ENCODE peak calls at places on chromosomes 4 and X, in nine cellular contexts. One of them, this sample, is unnamed. For H3K4me1, the result is how much of the 10 kb centered on the place peaks cover.

GRCh38 chrX:97743014-97743413 is 859.3 kb downstream of the RPA4 start:
- DNase-seq in A549: peak
- DNase-seq in breast epithelium: no peak
- DNase-seq in right lobe of liver: no peak
- DNase-seq in esophagus muscularis mucosa: no peak
- DNase-seq in upper lobe of left lung: no peak
- DNase-seq in spleen: no peak
- DNase-seq in heart left ventricle: no peak
- DNase-seq in sigmoid colon: no peak
- DNase-seq in this sample: no peak

GRCh38 chr4:107060388-107060787 is 24.3 kb upstream of the DKK2 start:
- DNase-seq in heart left ventricle: no peak
- DNase-seq in sigmoid colon: no peak
- DNase-seq in spleen: no peak
- DNase-seq in A549: no peak
- DNase-seq in esophagus muscularis mucosa: no peak
- DNase-seq in breast epithelium: no peak
- DNase-seq in upper lobe of left lung: no peak
- DNase-seq in right lobe of liver: no peak
- DNase-seq in this sample: no peak

GRCh38 chr4:179585761-179586160 is 2143.5 kb upstream of the AGA start:
- DNase-seq in right lobe of liver: no peak
- DNase-seq in A549: no peak
- DNase-seq in upper lobe of left lung: no peak
- DNase-seq in sigmoid colon: no peak
- DNase-seq in breast epithelium: no peak
- DNase-seq in spleen: no peak
- DNase-seq in heart left ventricle: no peak
- DNase-seq in esophagus muscularis mucosa: no peak
- DNase-seq in this sample: no peak

GRCh38 chrX:119984652-119985051 is 41.1 kb upstream of the NKAP start:
- DNase-seq in breast epithelium: no peak
- DNase-seq in heart left ventricle: no peak
- DNase-seq in A549: no peak
- DNase-seq in spleen: no peak
- DNase-seq in esophagus muscularis mucosa: no peak
- DNase-seq in upper lobe of left lung: no peak
- DNase-seq in right lobe of liver: no peak
- DNase-seq in sigmoid colon: no peak
- DNase-seq in this sample: no peak

GRCh38 chrX:64975491-64975890 is 759 bp downstream of the ZC4H2 start:
- DNase-seq in sigmoid colon: peak
- DNase-seq in A549: peak
- DNase-seq in spleen: peak
- DNase-seq in right lobe of liver: peak
- DNase-seq in heart left ventricle: peak
- DNase-seq in upper lobe of left lung: peak
- DNase-seq in breast epithelium: no peak
- DNase-seq in esophagus muscularis mucosa: no peak
- DNase-seq in this sample: no peak

GRCh38 chr4:52051615-52052474 is 741 bp downstream of the SPATA18 start:
- DNase-seq in A549: peak
- DNase-seq in heart left ventricle: peak
- DNase-seq in esophagus muscularis mucosa: peak
- DNase-seq in upper lobe of left lung: peak
- DNase-seq in breast epithelium: peak
- DNase-seq in spleen: peak
- DNase-seq in sigmoid colon: peak
- DNase-seq in right lobe of liver: peak
- DNase-seq in this sample: peak

GRCh38 chr4:76718806-76719205 is 179.1 kb downstream of the SOWAHB start:
- DNase-seq in heart left ventricle: no peak
- DNase-seq in breast epithelium: no peak
- DNase-seq in sigmoid colon: no peak
- DNase-seq in right lobe of liver: no peak
- DNase-seq in esophagus muscularis mucosa: no peak
- DNase-seq in spleen: no peak
- DNase-seq in upper lobe of left lung: no peak
- DNase-seq in A549: no peak
- DNase-seq in this sample: no peak

GRCh38 chr4:85058551-85058950 is 92.1 kb upstream of the WDFY3 start:
- DNase-seq in spleen: no peak
- DNase-seq in heart left ventricle: no peak
- DNase-seq in upper lobe of left lung: no peak
- DNase-seq in breast epithelium: no peak
- DNase-seq in sigmoid colon: no peak
- DNase-seq in right lobe of liver: no peak
- DNase-seq in A549: no peak
- DNase-seq in esophagus muscularis mucosa: no peak
- DNase-seq in this sample: no peak

GRCh38 chrX:44570524-44570923 is 27.9 kb upstream of the FUNDC1 start:
- DNase-seq in breast epithelium: no peak
- DNase-seq in spleen: no peak
- DNase-seq in upper lobe of left lung: no peak
- DNase-seq in A549: peak
- DNase-seq in heart left ventricle: no peak
- DNase-seq in right lobe of liver: no peak
- DNase-seq in sigmoid colon: no peak
- DNase-seq in esophagus muscularis mucosa: no peak
- DNase-seq in this sample: no peak

GRCh38 chr4:2932951-2933565 is 30.1 kb downstream of the NOP14 start:
- DNase-seq in esophagus muscularis mucosa: no peak
- DNase-seq in sigmoid colon: peak
- DNase-seq in spleen: no peak
- DNase-seq in heart left ventricle: peak
- DNase-seq in breast epithelium: peak
- DNase-seq in right lobe of liver: peak
- DNase-seq in upper lobe of left lung: no peak
- DNase-seq in A549: no peak
- DNase-seq in this sample: peak

DNA sequence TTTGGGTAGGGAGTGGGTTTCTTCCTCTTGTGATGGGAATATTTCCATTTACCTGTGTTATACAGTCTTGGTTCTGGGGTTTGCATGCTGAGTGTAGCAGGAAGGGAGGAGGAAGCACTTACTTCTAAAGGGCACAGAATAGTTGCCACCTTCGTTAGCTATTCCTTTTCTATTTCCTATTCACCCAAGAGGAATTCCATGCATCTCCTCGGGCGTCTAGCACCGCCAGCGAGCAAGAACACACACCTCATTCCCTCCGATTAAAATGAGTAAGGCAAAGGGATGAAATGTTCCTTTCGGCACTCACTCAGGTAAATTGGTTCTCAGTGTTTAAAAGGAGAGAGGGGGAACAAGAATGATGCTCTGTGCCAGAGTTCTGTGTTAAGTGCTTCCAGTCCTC is 351.3 kb downstream of the PTTG2 start:
- DNase-seq in right lobe of liver: no peak
- DNase-seq in heart left ventricle: no peak
- DNase-seq in upper lobe of left lung: no peak
- DNase-seq in sigmoid colon: no peak
- DNase-seq in spleen: no peak
- DNase-seq in breast epithelium: no peak
- DNase-seq in esophagus muscularis mucosa: no peak
- DNase-seq in A549: no peak
- DNase-seq in this sample: no peak
- H3K4me1 ChIP-seq in right lobe of liver: under half
- H3K4me1 ChIP-seq in heart left ventricle: under half
- H3K4me1 ChIP-seq in upper lobe of left lung: under half
- H3K4me1 ChIP-seq in sigmoid colon: under half
- H3K4me1 ChIP-seq in spleen: under half
- H3K4me1 ChIP-seq in breast epithelium: under half
- H3K4me1 ChIP-seq in esophagus muscularis mucosa: under half
- H3K4me1 ChIP-seq in A549: under half
- H3K4me1 ChIP-seq in this sample: under half

DNA sequence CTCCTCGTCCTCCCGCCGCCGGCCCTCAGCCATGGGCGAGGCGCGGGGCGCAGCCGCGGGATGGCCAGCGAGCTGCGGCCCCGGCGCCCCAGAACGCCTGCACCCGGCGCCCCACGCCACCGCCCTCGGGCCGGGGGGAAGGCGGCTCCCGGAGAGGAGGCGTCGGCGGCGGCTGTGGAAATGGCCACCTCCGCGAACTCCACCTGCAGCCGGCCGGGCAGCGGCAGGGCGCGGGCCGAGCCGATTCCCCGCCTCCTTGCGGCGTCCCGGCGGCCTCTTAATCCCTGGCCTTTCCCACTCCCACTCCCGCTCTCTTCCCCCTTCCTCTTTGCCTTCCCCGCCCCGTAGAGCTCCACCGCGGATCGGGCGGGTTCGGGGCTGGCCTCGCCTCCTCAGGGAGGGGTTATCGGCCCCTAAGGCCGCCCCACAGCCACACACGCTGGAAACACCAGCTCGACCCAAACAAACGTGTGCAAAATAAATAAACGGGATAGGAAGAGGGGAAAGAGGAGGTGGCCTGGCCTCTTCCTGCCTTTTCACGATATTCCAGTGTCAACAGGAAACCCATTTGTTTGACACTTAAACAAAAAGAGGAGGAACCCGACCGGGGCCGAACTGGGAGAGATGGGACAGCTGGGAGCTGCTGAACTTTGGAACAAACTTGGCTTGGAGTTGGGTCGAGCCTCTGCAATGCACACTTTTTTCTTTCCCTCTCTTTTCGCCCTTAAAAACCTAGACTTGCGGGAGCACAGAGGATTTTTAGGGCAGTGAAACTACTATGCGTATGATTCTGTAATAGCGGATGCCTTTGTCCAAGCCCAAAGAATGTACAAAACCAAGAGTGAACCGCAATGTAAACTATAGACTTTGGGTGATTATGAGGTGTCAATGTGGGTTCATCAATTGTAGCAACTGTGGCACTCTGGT is at the start of gene SH3D19:
- DNase-seq in sigmoid colon: peak
- DNase-seq in right lobe of liver: peak
- DNase-seq in spleen: peak
- DNase-seq in heart left ventricle: peak
- DNase-seq in A549: peak
- DNase-seq in upper lobe of left lung: peak
- DNase-seq in esophagus muscularis mucosa: peak
- DNase-seq in breast epithelium: peak
- DNase-seq in this sample: peak
- TF ChIP-seq POLR2A in sigmoid colon: peak
- TF ChIP-seq POLR2A in right lobe of liver: peak
- TF ChIP-seq POLR2A in spleen: no peak
- TF ChIP-seq POLR2A in heart left ventricle: no peak
- TF ChIP-seq POLR2A in A549: peak
- TF ChIP-seq POLR2A in upper lobe of left lung: peak
- TF ChIP-seq POLR2A in esophagus muscularis mucosa: no peak
- TF ChIP-seq POLR2A in breast epithelium: peak
- TF ChIP-seq POLR2A in this sample: peak

GRCh38 chr4:126956192-126956897 is 676.4 kb upstream of the INTU start:
- DNase-seq in right lobe of liver: no peak
- DNase-seq in heart left ventricle: peak
- DNase-seq in sigmoid colon: no peak
- DNase-seq in upper lobe of left lung: peak
- DNase-seq in A549: no peak
- DNase-seq in esophagus muscularis mucosa: no peak
- DNase-seq in breast epithelium: no peak
- DNase-seq in spleen: no peak
- DNase-seq in this sample: no peak

GRCh38 chr4:126957555-126958440 is 675.0 kb upstream of the INTU start:
- DNase-seq in esophagus muscularis mucosa: no peak
- DNase-seq in A549: no peak
- DNase-seq in spleen: no peak
- DNase-seq in breast epithelium: no peak
- DNase-seq in upper lobe of left lung: no peak
- DNase-seq in sigmoid colon: no peak
- DNase-seq in right lobe of liver: no peak
- DNase-seq in heart left ventricle: no peak
- DNase-seq in this sample: no peak

GRCh38 chr4:126961661-126962060 is 671.1 kb upstream of the INTU start:
- DNase-seq in upper lobe of left lung: no peak
- DNase-seq in esophagus muscularis mucosa: no peak
- DNase-seq in spleen: no peak
- DNase-seq in heart left ventricle: no peak
- DNase-seq in sigmoid colon: no peak
- DNase-seq in right lobe of liver: no peak
- DNase-seq in A549: no peak
- DNase-seq in breast epithelium: no peak
- DNase-seq in this sample: no peak

GRCh38 chr4:126958482-126958881 is 674.3 kb upstream of the INTU start:
- DNase-seq in heart left ventricle: no peak
- DNase-seq in spleen: no peak
- DNase-seq in A549: no peak
- DNase-seq in breast epithelium: no peak
- DNase-seq in sigmoid colon: no peak
- DNase-seq in esophagus muscularis mucosa: no peak
- DNase-seq in right lobe of liver: no peak
- DNase-seq in upper lobe of left lung: no peak
- DNase-seq in this sample: no peak

DNA sequence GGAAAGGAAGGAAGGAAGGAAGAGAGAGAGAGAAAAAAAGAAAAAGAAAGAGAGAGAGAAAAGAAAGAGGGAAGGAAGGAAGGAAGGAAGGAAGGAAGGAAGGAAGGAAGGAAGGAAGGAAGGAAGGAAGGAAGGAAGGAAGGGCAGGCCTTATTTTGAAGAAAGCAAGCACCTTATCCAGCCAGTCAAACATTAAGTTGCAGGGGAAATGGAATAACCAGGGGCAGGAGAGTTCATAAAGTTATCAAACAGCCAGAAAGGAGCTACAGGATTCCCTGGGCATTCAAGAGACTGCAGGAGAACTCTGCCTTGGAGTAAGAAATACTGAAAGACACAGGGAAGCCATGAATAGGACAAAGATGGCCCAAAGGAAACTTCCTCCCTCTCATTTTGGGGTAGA is 672.0 kb upstream of the INTU start:
- DNase-seq in esophagus muscularis mucosa: no peak
- DNase-seq in upper lobe of left lung: no peak
- DNase-seq in spleen: no peak
- DNase-seq in sigmoid colon: no peak
- DNase-seq in A549: no peak
- DNase-seq in breast epithelium: no peak
- DNase-seq in right lobe of liver: no peak
- DNase-seq in heart left ventricle: no peak
- DNase-seq in this sample: no peak
- TF ChIP-seq CTCF in esophagus muscularis mucosa: no peak
- TF ChIP-seq CTCF in upper lobe of left lung: no peak
- TF ChIP-seq CTCF in spleen: no peak
- TF ChIP-seq CTCF in sigmoid colon: no peak
- TF ChIP-seq CTCF in A549: no peak
- TF ChIP-seq CTCF in breast epithelium: no peak
- TF ChIP-seq CTCF in right lobe of liver: no peak
- TF ChIP-seq CTCF in heart left ventricle: no peak
- TF ChIP-seq CTCF in this sample: no peak

GRCh38 chr4:80615099-80615498 is 279.6 kb downstream of the CFAP299 start:
- DNase-seq in upper lobe of left lung: no peak
- DNase-seq in sigmoid colon: no peak
- DNase-seq in A549: no peak
- DNase-seq in esophagus muscularis mucosa: no peak
- DNase-seq in right lobe of liver: no peak
- DNase-seq in heart left ventricle: no peak
- DNase-seq in breast epithelium: no peak
- DNase-seq in spleen: no peak
- DNase-seq in this sample: no peak
- H3K4me1 ChIP-seq in upper lobe of left lung: under half
- H3K4me1 ChIP-seq in sigmoid colon: under half
- H3K4me1 ChIP-seq in A549: under half
- H3K4me1 ChIP-seq in esophagus muscularis mucosa: under half
- H3K4me1 ChIP-seq in right lobe of liver: under half
- H3K4me1 ChIP-seq in heart left ventricle: under half
- H3K4me1 ChIP-seq in breast epithelium: under half
- H3K4me1 ChIP-seq in spleen: under half
- H3K4me1 ChIP-seq in this sample: under half

GRCh38 chrX:154397888-154398667 is at the start of gene RPL10:
- DNase-seq in right lobe of liver: peak
- DNase-seq in upper lobe of left lung: peak
- DNase-seq in heart left ventricle: peak
- DNase-seq in spleen: peak
- DNase-seq in sigmoid colon: peak
- DNase-seq in breast epithelium: peak
- DNase-seq in esophagus muscularis mucosa: peak
- DNase-seq in A549: peak
- DNase-seq in this sample: peak
- TF ChIP-seq POLR2A in right lobe of liver: peak
- TF ChIP-seq POLR2A in upper lobe of left lung: peak
- TF ChIP-seq POLR2A in heart left ventricle: no peak
- TF ChIP-seq POLR2A in spleen: peak
- TF ChIP-seq POLR2A in sigmoid colon: peak
- TF ChIP-seq POLR2A in breast epithelium: peak
- TF ChIP-seq POLR2A in esophagus muscularis mucosa: peak
- TF ChIP-seq POLR2A in A549: peak
- TF ChIP-seq POLR2A in this sample: peak